ENCODE peak calls at places on chromosomes 6 and 20, in four cellular contexts. Q, G, J and K are unnamed samples.

GRCh38 chr6:17281497-17282481 is 628 bp downstream of the RBM24 start:
- DNase-seq in Q (peak), G (peak), J (no peak), K (peak)

GRCh38 chr20:54140486-54140885 is 33.3 kb downstream of the CYP24A1 start:
- DNase-seq in Q (no peak), G (no peak), J (no peak), K (no peak)

GRCh38 chr20:381581-382290 is 1.2 kb downstream of the TRIB3 start:
- DNase-seq in Q (peak), G (peak), J (no peak), K (peak)

GRCh38 chr20:3797592-3798404 is 1.7 kb downstream of the CDC25B start:
- DNase-seq in Q (no peak), G (no peak), J (no peak), K (no peak)

GRCh38 chr6:71211799-71212198 is 76.8 kb upstream of the OGFRL1 start:
- DNase-seq in Q (peak), G (no peak), J (no peak), K (no peak)

GRCh38 chr6:160337301-160337700 is 10.9 kb upstream of the SLC22A3 start:
- DNase-seq in Q (peak), G (no peak), J (no peak), K (no peak)

GRCh38 chr6:99588618-99589289 is 17.9 kb upstream of the PRDM13 start:
- DNase-seq in Q (peak), G (no peak), J (no peak), K (no peak)

GRCh38 chr6:44086931-44087574 is 40.2 kb downstream of the MRPL14 start:
- DNase-seq in Q (no peak), G (no peak), J (no peak), K (no peak)

GRCh38 chr6:42424906-42425474 is 26.7 kb downstream of the TRERF1 start:
- DNase-seq in Q (no peak), G (no peak), J (no peak), K (peak)

GRCh38 chr6:147508073-147508870 is at the start of gene SAMD5:
- DNase-seq in Q (peak), G (no peak), J (no peak), K (no peak)

GRCh38 chr6:22019877-22020276 is 277.0 kb downstream of the PRL start:
- DNase-seq in Q (no peak), G (no peak), J (no peak), K (no peak)

GRCh38 chr6:30399390-30400058 is 54.6 kb downstream of the RPP21 start:
- DNase-seq in Q (peak), G (no peak), J (no peak), K (no peak)

GRCh38 chr20:53454675-53455276 is 138.9 kb downstream of the ZNF217 start:
- DNase-seq in Q (no peak), G (no peak), J (no peak), K (no peak)

GRCh38 chr6:34731393-34732060 is 25.8 kb upstream of the SNRPC start:
- DNase-seq in Q (no peak), G (no peak), J (no peak), K (no peak)

GRCh38 chr6:31922942-31923341 is 4.6 kb upstream of the C2 start:
- DNase-seq in Q (no peak), G (no peak), J (no peak), K (no peak)

GRCh38 chr6:34667481-34668238 is 28.9 kb downstream of the ILRUN start:
- DNase-seq in Q (no peak), G (no peak), J (no peak), K (no peak)

GRCh38 chr20:12882832-12883506 is 125.8 kb upstream of the SPTLC3 start:
- DNase-seq in Q (peak), G (no peak), J (peak), K (no peak)

GRCh38 chr6:166361080-166361429 is 18.7 kb upstream of the SFT2D1 start:
- DNase-seq in Q (peak), G (no peak), J (no peak), K (no peak)

GRCh38 chr6:21132856-21133610 is 460.5 kb upstream of the SOX4 start:
- DNase-seq in Q (peak), G (no peak), J (no peak), K (no peak)

GRCh38 chr6:140379919-140380318 is 1005.5 kb upstream of the CITED2 start:
- DNase-seq in Q (peak), G (no peak), J (no peak), K (no peak)

GRCh38 chr6:169224185-169224695 is 29.4 kb downstream of the THBS2 start:
- DNase-seq in Q (peak), G (no peak), J (no peak), K (no peak)

GRCh38 chr6:146189131-146189530 is 160.3 kb downstream of the GRM1 start:
- DNase-seq in Q (no peak), G (no peak), J (no peak), K (no peak)

GRCh38 chr20:51360451-51361230 is 181.9 kb downstream of the NFATC2 start:
- DNase-seq in Q (peak), G (no peak), J (peak), K (peak)

GRCh38 chr6:16257999-16258708 is 19.8 kb downstream of the GMPR start:
- DNase-seq in Q (no peak), G (no peak), J (no peak), K (no peak)

GRCh38 chr20:1337441-1337840 is 8.5 kb upstream of the SDCBP2 start:
- DNase-seq in Q (no peak), G (peak), J (no peak), K (no peak)

GRCh38 chr6:140485740-140486467 is 1111.5 kb upstream of the CITED2 start:
- DNase-seq in Q (peak), G (no peak), J (peak), K (no peak)

GRCh38 chr6:41648921-41649320 is 10.7 kb downstream of the MDFI start:
- DNase-seq in Q (no peak), G (no peak), J (no peak), K (no peak)

GRCh38 chr6:79818471-79818870 is 128.9 kb downstream of the ELOVL4 start:
- DNase-seq in Q (no peak), G (no peak), J (no peak), K (no peak)

GRCh38 chr6:136890986-136891385 is 31.1 kb upstream of the SLC35D3 start:
- DNase-seq in Q (no peak), G (no peak), J (no peak), K (no peak)

GRCh38 chr6:53651149-53651763 is 14.3 kb downstream of the KLHL31 start:
- DNase-seq in Q (peak), G (no peak), J (peak), K (no peak)

GRCh38 chr6:53648571-53648970 is 17.0 kb downstream of the KLHL31 start:
- DNase-seq in Q (no peak), G (no peak), J (no peak), K (no peak)

GRCh38 chr6:53654745-53655240 is 10.8 kb downstream of the KLHL31 start:
- DNase-seq in Q (no peak), G (no peak), J (no peak), K (no peak)

GRCh38 chr6:53647437-53648094 is 18.0 kb downstream of the KLHL31 start:
- DNase-seq in Q (peak), G (no peak), J (no peak), K (no peak)

GRCh38 chr6:53651764-53652401 is 13.7 kb downstream of the KLHL31 start:
- DNase-seq in Q (peak), G (peak), J (no peak), K (peak)
- TF ChIP-seq CTCF in Q (peak), G (no peak), J (peak), K (peak)

GRCh38 chr6:159233365-159234101 is 64.3 kb downstream of the FNDC1 start:
- DNase-seq in Q (no peak), G (no peak), J (no peak), K (no peak)
- TF ChIP-seq CTCF in Q (no peak), G (no peak), J (no peak), K (no peak)

GRCh38 chr6:76876922-76877553 is 586.3 kb downstream of the HTR1B start:
- DNase-seq in Q (peak), G (no peak), J (no peak), K (peak)
- TF ChIP-seq CTCF in Q (peak), G (peak), J (no peak), K (no peak)

DNA sequence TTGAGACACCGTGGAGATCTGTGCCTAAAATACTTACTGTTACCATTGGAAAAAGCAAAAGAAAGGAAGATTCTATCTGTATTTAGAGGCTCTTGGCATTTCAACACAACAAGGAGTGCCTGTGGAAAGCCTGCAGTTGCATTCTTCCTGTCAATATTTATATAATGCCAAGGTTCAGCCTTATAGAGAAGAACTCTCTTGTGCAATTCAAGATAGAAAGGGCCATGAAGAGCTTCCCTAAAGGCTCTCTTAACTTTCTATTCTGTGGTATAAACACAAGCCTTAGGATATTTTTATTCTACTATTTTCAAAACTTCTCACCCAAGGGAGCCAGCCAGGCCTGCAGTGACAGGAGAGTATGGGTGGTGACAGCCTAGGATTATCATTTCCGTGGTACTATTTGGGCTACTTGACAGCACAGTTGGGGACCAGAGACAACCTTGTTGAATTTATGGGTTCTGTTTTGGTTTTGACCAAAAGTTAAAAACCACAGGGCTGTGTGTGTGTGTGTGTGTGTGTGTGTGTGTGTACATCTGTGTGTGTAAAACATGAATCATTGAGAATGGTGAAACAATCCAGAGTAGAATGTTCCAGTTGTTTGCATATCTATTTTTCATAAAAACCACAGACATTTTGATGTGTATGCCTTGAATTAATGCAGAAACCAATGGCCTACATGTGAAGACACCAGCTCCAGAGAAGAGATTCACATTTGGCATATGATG is 701.0 kb upstream of the SLC35B3 start:
- DNase-seq in Q (no peak), G (no peak), J (no peak), K (no peak)
- TF ChIP-seq CTCF in Q (no peak), G (no peak), J (no peak), K (no peak)

DNA sequence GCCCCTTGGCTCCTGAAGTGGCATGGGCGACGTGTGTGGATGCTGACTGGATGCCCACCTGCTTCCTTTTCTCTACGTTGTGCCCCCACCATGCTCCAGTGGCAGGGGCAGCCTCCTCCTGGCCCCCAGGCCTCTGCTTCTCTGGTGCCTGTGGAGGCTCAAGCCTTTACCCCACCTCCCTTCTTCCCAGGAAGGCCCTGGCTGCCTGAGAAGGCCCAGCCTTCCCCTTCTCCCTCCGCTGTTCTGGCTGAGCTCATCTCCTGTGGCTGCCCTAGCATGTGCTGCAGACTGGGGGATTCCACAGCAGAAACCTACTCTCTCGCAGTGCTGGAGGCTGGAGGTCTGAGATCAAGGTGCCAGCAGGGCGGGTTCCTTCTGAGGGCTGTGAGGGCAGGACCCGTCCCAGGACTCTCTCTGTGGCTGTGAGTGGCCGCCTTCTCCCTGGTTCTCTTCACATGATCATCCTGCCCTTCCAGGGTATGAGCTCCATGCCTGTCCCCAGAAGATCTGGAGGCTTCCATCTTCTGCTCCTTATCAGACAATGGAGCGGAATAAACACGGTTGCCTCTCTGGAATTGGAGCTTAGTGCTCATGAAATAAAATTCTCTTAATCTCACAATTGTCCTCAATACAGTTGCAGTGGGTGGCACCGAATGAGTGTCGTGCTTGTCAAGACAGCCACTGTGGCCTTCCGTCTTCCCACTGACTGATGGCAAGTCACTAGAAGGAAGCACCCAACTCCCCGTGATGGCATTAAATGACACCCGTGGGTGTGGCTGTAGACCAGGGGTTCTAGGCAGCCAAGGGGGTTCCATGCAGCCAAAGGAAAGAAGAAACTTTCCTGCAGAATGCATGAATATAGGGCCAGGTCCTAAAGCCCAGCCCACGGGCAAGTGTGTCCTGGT is 25.1 kb downstream of the PHACTR3 start:
- DNase-seq in Q (no peak), G (peak), J (no peak), K (no peak)
- TF ChIP-seq CTCF in Q (no peak), G (no peak), J (no peak), K (no peak)

GRCh38 chr6:163427498-163428254 is 13.2 kb downstream of the QKI start:
- DNase-seq in Q (peak), G (no peak), J (peak), K (no peak)
- TF ChIP-seq CTCF in Q (peak), G (peak), J (peak), K (no peak)

DNA sequence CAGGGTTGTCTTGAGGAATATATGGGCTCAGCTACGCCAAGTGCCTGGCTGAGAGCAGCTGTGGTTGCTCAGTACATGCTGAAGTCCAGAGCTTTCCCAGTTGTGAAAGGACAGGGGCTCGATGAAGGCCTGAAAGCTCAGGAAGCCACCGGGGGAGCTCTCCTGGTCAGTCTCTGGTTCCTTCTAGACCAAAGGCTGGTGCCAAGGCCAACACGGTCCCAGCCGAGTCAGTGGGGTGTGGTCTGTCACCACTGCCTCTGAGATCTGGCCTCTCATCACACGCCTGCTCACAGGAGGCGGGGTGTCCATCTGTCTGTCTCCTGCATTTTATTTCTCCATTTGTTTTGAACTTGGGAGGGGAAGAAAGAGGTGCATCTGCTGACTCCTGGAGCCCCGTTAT is 4.9 kb upstream of the FAM83C start:
- DNase-seq in Q (no peak), G (no peak), J (no peak), K (no peak)
- TF ChIP-seq CTCF in Q (no peak), G (no peak), J (peak), K (no peak)

GRCh38 chr6:1885576-1886003 is 275.9 kb downstream of the FOXC1 start:
- DNase-seq in Q (no peak), G (no peak), J (no peak), K (no peak)
- TF ChIP-seq CTCF in Q (no peak), G (no peak), J (no peak), K (no peak)

GRCh38 chr20:43840382-43841070 is 74.1 kb upstream of the TOX2 start:
- DNase-seq in Q (peak), G (no peak), J (no peak), K (no peak)
- TF ChIP-seq CTCF in Q (peak), G (no peak), J (peak), K (peak)